ENCODE peak calls at places on chromosomes 5 and 9, in eight cellular contexts. A is lung, U is GM13976, K is choroid plexus epithelial cell, M is keratinocyte, L is progenitor cell of endocrine pancreas, Q is fibroblast of lung, X is cardiac fibroblast. D is an unnamed sample.

GRCh38 chr9:114303571-114303970 is 19.3 kb upstream of the ORM1 start:
- DNase-seq in A (no peak), U (no peak), K (no peak), M (no peak), L (no peak), Q (no peak), X (no peak), D (peak)

GRCh38 chr9:114225534-114226288 is 70.4 kb downstream of the COL27A1 start:
- DNase-seq in A (no peak), U (no peak), K (no peak), M (no peak), L (no peak), Q (peak), X (peak), D (no peak)

GRCh38 chr5:175216991-175217390 is 227.0 kb downstream of the DRD1 start:
- DNase-seq in A (no peak), U (no peak), K (no peak), M (no peak), L (no peak), Q (peak), X (peak), D (no peak)

GRCh38 chr5:148808864-148809642 is 17.4 kb upstream of the ADRB2 start:
- DNase-seq in A (no peak), U (peak), K (no peak), M (no peak), L (no peak), Q (no peak), X (no peak), D (no peak)

GRCh38 chr9:91486699-91487497 is 63.3 kb upstream of the NFIL3 start:
- DNase-seq in A (peak), U (no peak), K (peak), M (no peak), L (no peak), Q (peak), X (peak), D (no peak)

GRCh38 chr5:119411935-119412623 is 40.2 kb upstream of the HSD17B4 start:
- DNase-seq in A (peak), U (peak), K (peak), M (no peak), L (peak), Q (peak), X (peak), D (peak)

GRCh38 chr9:35728041-35728971 is 3.7 kb downstream of the TLN1 start:
- DNase-seq in A (peak), U (peak), K (peak), M (no peak), L (no peak), Q (peak), X (peak), D (no peak)

GRCh38 chr9:86707932-86708510 is 239.3 kb downstream of the GAS1 start:
- DNase-seq in A (no peak), U (no peak), K (no peak), M (no peak), L (no peak), Q (no peak), X (no peak), D (no peak)

GRCh38 chr5:10323588-10324488 is 16.1 kb upstream of the CMBL start:
- DNase-seq in A (no peak), U (no peak), K (no peak), M (no peak), L (no peak), Q (peak), X (no peak), D (no peak)

DNA sequence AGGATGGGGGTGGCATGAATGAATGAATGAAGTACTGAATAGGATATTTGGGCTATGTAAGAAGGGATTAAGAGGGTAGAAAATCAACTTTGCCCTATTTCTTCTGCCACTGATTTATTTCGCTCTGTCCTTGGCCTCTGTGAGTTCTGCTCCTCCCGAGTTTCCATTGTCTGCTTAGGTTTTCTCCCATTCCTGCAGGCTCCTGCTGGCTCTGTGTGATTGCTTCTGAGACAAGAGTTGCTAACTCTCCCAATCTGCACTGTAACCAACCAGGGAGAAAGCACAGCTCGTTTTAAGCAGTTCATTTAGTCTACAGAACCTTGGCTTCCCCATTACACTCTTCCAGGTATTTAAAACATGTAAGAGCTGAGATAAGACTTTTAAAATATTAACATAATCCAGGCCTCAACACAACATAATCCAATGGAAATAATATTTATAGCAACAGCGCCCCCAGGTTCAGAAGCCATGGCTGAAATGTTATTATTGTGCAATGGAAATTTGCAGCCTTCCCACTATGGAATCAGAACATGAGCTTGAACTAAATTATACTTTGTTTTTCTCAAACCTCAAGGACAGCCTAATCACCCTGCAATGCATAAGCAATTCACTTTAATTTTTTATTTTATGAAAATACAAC is 203.5 kb downstream of the ERCC6L2 start:
- DNase-seq in A (no peak), U (no peak), K (peak), M (no peak), L (no peak), Q (no peak), X (no peak), D (no peak)
- TF ChIP-seq CTCF in A (no peak), U (no peak), K (peak), M (no peak), L (no peak), Q (no peak), X (no peak), D (no peak)

DNA sequence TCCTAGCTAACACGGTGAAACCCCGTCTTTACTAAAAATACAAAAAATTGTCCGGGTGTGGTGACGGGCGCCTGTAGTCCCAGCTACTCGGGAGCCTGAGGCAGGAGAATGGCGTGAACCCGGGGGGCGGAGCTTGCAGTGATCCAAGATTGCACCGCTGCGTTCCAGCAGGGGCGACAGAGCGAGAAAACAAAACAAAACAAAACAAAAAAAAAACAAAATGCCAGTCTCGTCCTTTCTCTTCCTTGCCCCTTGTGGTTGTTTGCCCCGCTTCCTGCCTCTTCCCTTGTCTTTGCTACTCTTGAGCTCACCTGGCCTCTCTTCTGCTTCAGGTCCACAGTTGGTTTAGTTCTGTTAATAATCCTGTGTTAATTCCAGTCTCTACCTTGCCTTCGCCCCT is 22.5 kb downstream of the PRDM6 start:
- DNase-seq in A (no peak), U (no peak), K (no peak), M (no peak), L (no peak), Q (no peak), X (no peak), D (no peak)
- TF ChIP-seq CTCF in A (no peak), U (no peak), K (no peak), M (no peak), L (no peak), Q (no peak), X (no peak), D (no peak)

GRCh38 chr5:15008911-15009310 is 137.3 kb upstream of the ANKH start:
- DNase-seq in A (no peak), U (no peak), K (peak), M (no peak), L (no peak), Q (peak), X (no peak), D (no peak)

GRCh38 chr5:15007549-15008142 is 136.1 kb upstream of the ANKH start:
- DNase-seq in A (no peak), U (no peak), K (no peak), M (no peak), L (no peak), Q (no peak), X (peak), D (no peak)

GRCh38 chr5:15010936-15011335 is 139.4 kb upstream of the ANKH start:
- DNase-seq in A (no peak), U (no peak), K (peak), M (no peak), L (no peak), Q (no peak), X (peak), D (no peak)

GRCh38 chr5:15009420-15009819 is 137.8 kb upstream of the ANKH start:
- DNase-seq in A (no peak), U (no peak), K (peak), M (peak), L (no peak), Q (peak), X (peak), D (no peak)

GRCh38 chr5:15008476-15008875 is 136.9 kb upstream of the ANKH start:
- DNase-seq in A (peak), U (no peak), K (peak), M (peak), L (no peak), Q (peak), X (peak), D (peak)
- TF ChIP-seq CTCF in A (no peak), U (no peak), K (peak), M (peak), L (no peak), Q (no peak), X (no peak), D (no peak)

DNA sequence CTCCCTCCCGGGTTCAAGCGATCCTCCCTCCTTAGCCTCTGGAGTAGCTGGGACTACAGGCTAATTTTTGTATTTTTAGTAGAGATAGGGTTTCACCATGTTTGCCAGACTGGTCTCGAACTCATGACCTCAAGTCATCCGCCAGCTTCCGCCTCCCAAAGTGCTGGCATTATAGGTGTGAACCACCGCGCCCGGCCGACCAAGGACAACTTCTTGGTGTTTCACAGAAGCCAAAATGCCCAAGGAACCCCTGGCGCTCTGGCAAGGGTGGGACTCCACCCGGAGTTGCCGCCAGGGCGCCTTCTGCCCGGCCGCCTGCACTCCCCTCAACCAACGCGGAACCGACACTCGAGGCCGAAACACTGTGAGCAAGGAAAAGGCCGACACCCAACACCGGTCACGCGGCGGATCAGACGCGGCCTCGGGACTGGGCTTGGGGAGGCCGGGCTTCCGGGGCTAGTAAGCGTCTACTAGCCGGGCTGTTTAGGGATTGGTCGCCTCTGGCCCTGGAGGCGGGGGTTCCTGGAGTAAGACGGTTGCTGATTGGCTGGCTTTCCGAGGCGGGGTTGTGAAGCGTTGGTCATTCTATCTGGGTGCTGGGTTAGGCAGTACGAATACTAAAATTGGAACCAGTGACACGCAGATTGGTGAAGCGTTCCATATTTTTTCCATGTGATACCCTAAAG is 7.7 kb upstream of the CFAP157 start:
- DNase-seq in A (peak), U (peak), K (peak), M (peak), L (peak), Q (peak), X (peak), D (peak)
- TF ChIP-seq CTCF in A (no peak), U (no peak), K (peak), M (no peak), L (peak), Q (no peak), X (no peak), D (no peak)

DNA sequence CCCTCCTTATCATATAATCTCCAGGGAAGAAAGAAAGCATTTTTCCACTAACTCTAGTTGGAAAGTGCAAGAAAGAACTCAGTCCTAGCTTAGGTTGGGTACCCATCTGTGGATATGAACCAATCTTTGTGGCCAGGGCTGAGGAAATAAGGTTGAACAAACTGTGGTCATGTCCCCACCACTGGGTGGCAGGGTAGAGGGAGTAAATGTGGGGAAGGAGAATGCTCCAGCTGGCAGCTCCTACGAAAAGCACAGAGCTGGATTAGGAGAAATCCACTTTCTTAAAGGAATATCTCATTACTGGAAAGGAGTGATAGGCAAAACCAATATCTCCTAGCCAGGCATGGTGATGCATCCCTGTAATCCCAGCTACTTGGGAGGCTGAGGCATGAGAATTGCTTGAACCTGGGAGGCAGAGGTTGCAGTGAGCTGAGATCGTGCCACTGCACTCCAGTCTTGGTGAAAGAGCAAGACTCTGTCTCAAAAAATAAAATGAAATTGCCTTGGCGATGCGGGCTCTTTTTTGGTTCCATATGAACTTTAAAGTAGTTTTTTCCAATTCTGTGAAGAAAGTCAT is 175.1 kb downstream of the CCDC192 start:
- DNase-seq in A (peak), U (peak), K (peak), M (no peak), L (no peak), Q (peak), X (peak), D (no peak)
- TF ChIP-seq CTCF in A (no peak), U (peak), K (peak), M (peak), L (peak), Q (peak), X (peak), D (peak)

DNA sequence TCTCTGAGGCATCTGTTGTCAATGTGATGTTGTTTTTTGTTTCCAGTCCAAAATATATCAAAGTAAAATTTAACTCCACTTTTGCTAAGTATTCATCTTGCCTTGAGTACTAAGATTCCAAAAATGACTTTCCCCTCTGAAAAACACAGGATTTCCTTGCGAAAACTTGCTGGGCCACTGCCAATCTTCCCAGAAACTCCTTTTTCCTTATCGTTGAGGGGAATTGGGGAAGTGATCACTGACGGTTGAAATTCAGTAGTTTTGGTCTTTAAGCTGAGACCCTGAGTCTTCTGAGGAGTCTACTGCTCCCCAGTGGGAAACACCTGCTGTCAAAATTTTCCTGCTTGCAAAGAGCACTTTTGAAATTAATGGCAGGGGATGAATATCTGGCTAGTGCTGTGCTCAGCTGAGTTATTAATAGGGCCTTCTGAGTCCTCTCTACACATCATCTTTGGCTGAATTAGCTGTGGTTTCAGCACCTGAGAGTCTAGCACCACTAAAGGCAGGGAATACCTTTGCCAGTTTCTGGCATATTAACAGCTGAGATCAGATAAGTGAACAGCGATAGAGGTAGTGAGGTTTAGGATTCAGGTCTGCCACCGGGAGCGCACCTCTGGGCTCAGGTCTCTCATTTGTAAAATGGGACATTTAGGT is 18.0 kb downstream of the TLR4 start:
- DNase-seq in A (no peak), U (no peak), K (no peak), M (no peak), L (no peak), Q (no peak), X (no peak), D (no peak)
- TF ChIP-seq CTCF in A (no peak), U (no peak), K (no peak), M (no peak), L (no peak), Q (no peak), X (no peak), D (no peak)

DNA sequence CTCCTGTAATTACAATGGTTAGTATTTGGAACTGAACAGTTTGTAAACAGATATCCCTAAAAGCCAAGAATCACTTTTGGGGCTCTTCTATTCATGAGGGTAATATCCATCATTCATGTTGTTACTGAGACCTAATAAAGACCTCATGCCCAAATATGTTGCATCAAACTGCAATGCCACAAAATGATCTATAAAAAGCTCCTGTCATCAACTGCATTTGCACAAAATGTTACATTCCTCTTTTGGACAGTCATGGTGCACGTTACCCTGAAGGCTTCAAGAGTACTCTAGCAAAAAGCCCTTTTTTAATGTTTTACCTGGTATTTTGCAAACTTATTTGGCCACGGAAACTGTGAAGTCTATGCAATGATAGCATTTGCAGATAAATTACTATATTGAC is 14.2 kb upstream of the EQTN start:
- DNase-seq in A (no peak), U (no peak), K (no peak), M (no peak), L (no peak), Q (no peak), X (no peak), D (no peak)
- TF ChIP-seq CTCF in A (no peak), U (no peak), K (no peak), M (no peak), L (no peak), Q (no peak), X (no peak), D (no peak)

GRCh38 chr5:31637851-31638250 is 1.1 kb upstream of the PDZD2 start:
- DNase-seq in A (no peak), U (no peak), K (no peak), M (no peak), L (no peak), Q (no peak), X (no peak), D (no peak)

GRCh38 chr5:31638286-31638685 is 645 bp upstream of the PDZD2 start:
- DNase-seq in A (no peak), U (no peak), K (no peak), M (no peak), L (no peak), Q (no peak), X (no peak), D (no peak)

GRCh38 chr5:31640024-31640423 is 1.1 kb downstream of the PDZD2 start:
- DNase-seq in A (no peak), U (no peak), K (no peak), M (no peak), L (no peak), Q (no peak), X (no peak), D (no peak)

GRCh38 chr5:31639488-31640011 is 619 bp downstream of the PDZD2 start:
- DNase-seq in A (no peak), U (no peak), K (no peak), M (no peak), L (peak), Q (no peak), X (no peak), D (no peak)

DNA sequence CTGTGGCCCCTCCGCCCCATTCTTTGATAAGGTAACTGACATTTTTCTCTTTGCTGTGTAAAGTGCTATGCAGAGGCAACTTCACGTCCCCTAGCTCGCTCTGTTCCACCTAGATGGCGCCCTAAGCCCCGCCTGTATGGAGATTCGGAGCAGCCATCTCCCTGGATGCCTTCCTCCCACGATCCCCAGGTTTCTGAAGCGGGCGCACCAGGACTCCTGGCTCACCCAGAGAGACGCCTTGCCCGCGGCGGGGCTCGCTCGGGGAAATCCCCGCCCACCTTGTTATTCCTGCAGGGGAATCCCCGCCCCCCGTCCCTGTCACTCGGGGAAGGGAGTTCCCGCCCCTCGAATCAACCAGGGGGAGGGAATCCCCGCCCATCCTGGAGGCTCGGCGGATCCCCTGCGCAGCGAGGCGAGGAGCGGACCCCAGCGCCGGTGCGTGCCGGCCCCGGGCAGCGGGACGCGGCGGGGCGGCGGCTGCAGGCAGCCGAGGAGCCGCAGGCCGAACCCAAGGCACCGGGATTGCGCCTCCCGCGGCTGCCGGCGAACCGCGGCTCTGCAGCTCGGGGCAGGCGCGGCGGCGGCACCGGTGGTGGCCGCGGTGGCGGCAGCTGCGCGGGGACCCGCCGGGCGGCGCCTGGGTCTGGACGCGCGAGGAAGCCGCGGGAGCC is at the start of gene PDZD2:
- DNase-seq in A (peak), U (peak), K (peak), M (no peak), L (peak), Q (peak), X (peak), D (peak)
- TF ChIP-seq CTCF in A (peak), U (peak), K (peak), M (peak), L (peak), Q (peak), X (peak), D (peak)

DNA sequence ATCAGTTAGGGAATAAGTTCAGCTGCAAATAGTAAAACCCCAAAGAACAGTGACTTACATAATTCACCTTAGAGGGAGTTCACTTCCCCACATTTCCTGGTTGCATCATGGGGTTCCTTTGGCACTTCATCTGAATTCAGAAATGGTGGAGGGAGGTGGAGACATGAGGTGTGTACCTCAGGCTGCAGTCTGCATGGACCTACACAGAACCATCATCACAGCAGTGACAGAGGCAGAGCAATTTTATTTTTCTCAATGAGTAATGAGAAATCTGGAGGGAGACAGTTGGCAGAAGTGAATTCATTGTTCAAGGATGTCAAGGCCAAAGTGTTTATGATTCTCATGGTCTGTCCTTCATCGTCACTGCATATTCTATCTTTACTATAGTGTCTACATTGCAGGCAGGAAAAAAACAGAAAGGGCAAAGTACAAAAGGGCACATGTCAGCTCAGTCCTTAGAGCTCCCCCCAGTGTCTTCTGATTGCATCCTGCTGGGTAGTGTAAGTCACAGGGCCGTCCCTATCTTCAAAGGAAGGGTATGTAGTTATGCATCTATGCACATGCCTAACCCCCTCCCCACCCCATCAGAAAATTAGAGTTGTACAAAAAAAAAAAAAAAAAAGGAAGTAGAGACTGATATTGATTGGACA is 132.8 kb upstream of the APC start:
- DNase-seq in A (no peak), U (peak), K (peak), M (no peak), L (no peak), Q (no peak), X (no peak), D (no peak)
- TF ChIP-seq CTCF in A (no peak), U (peak), K (no peak), M (peak), L (peak), Q (peak), X (no peak), D (no peak)

D was measured in osteocyte.